ENCODE peak calls at places on chromosome 1, in nine cellular contexts. One of them, this sample, is unnamed.

GRCh38 chr1:116411784-116412479 is 38.9 kb downstream of the ATP1A1 start:
- DNase-seq in tibial artery: no peak
- DNase-seq in neural progenitor cell: no peak
- DNase-seq in ovary: no peak
- DNase-seq in astrocyte: peak; percentile 18
- DNase-seq in MM.1S: no peak
- DNase-seq in CD8-positive, alpha-beta T cell: no peak
- DNase-seq in mammary epithelial cell: peak; percentile 68
- DNase-seq in IMR-90: peak; percentile 79
- DNase-seq in this sample: no peak

GRCh38 chr1:66402194-66402593 is 131.8 kb upstream of the SGIP1 start:
- DNase-seq in tibial artery: peak; percentile 94
- DNase-seq in neural progenitor cell: no peak
- DNase-seq in ovary: peak; percentile 28
- DNase-seq in astrocyte: no peak
- DNase-seq in MM.1S: peak; percentile 53
- DNase-seq in CD8-positive, alpha-beta T cell: no peak
- DNase-seq in mammary epithelial cell: no peak
- DNase-seq in IMR-90: no peak
- DNase-seq in this sample: no peak

GRCh38 chr1:240194120-240194519 is 102.4 kb downstream of the FMN2 start:
- DNase-seq in tibial artery: no peak
- DNase-seq in neural progenitor cell: no peak
- DNase-seq in ovary: no peak
- DNase-seq in astrocyte: peak; percentile 91
- DNase-seq in MM.1S: no peak
- DNase-seq in CD8-positive, alpha-beta T cell: no peak
- DNase-seq in mammary epithelial cell: no peak
- DNase-seq in IMR-90: peak; percentile 74
- DNase-seq in this sample: no peak

GRCh38 chr1:112713466-112714312 is 1.4 kb downstream of the PPM1J start:
- DNase-seq in tibial artery: no peak
- DNase-seq in neural progenitor cell: peak; percentile 28
- DNase-seq in ovary: no peak
- DNase-seq in astrocyte: no peak
- DNase-seq in MM.1S: no peak
- DNase-seq in CD8-positive, alpha-beta T cell: no peak
- DNase-seq in mammary epithelial cell: no peak
- DNase-seq in IMR-90: no peak
- DNase-seq in this sample: no peak

GRCh38 chr1:145927073-145927886 is at the start of gene RBM8A:
- DNase-seq in tibial artery: peak; percentile 98
- DNase-seq in neural progenitor cell: peak; percentile 96
- DNase-seq in ovary: peak; percentile 92
- DNase-seq in astrocyte: peak; percentile 97
- DNase-seq in MM.1S: peak; percentile 100
- DNase-seq in CD8-positive, alpha-beta T cell: peak; percentile 88
- DNase-seq in mammary epithelial cell: peak; percentile 97
- DNase-seq in IMR-90: peak; percentile 99
- DNase-seq in this sample: peak; percentile 96

GRCh38 chr1:232221790-232222499 is 408.0 kb downstream of the SIPA1L2 start:
- DNase-seq in tibial artery: no peak
- DNase-seq in neural progenitor cell: no peak
- DNase-seq in ovary: no peak
- DNase-seq in astrocyte: peak; percentile 68
- DNase-seq in MM.1S: no peak
- DNase-seq in CD8-positive, alpha-beta T cell: no peak
- DNase-seq in mammary epithelial cell: peak; percentile 97
- DNase-seq in IMR-90: peak; percentile 34
- DNase-seq in this sample: peak; percentile 55

GRCh38 chr1:150577557-150578277 is 1.7 kb downstream of the MCL1 start:
- DNase-seq in tibial artery: no peak
- DNase-seq in neural progenitor cell: no peak
- DNase-seq in ovary: no peak
- DNase-seq in astrocyte: no peak
- DNase-seq in MM.1S: peak; percentile 41
- DNase-seq in CD8-positive, alpha-beta T cell: no peak
- DNase-seq in mammary epithelial cell: no peak
- DNase-seq in IMR-90: peak; percentile 43
- DNase-seq in this sample: no peak

GRCh38 chr1:168321945-168322344 is 41.3 kb downstream of the TBX19 start:
- DNase-seq in tibial artery: no peak
- DNase-seq in neural progenitor cell: no peak
- DNase-seq in ovary: no peak
- DNase-seq in astrocyte: no peak
- DNase-seq in MM.1S: peak; percentile 76
- DNase-seq in CD8-positive, alpha-beta T cell: no peak
- DNase-seq in mammary epithelial cell: peak; percentile 57
- DNase-seq in IMR-90: peak; percentile 41
- DNase-seq in this sample: no peak

DNA sequence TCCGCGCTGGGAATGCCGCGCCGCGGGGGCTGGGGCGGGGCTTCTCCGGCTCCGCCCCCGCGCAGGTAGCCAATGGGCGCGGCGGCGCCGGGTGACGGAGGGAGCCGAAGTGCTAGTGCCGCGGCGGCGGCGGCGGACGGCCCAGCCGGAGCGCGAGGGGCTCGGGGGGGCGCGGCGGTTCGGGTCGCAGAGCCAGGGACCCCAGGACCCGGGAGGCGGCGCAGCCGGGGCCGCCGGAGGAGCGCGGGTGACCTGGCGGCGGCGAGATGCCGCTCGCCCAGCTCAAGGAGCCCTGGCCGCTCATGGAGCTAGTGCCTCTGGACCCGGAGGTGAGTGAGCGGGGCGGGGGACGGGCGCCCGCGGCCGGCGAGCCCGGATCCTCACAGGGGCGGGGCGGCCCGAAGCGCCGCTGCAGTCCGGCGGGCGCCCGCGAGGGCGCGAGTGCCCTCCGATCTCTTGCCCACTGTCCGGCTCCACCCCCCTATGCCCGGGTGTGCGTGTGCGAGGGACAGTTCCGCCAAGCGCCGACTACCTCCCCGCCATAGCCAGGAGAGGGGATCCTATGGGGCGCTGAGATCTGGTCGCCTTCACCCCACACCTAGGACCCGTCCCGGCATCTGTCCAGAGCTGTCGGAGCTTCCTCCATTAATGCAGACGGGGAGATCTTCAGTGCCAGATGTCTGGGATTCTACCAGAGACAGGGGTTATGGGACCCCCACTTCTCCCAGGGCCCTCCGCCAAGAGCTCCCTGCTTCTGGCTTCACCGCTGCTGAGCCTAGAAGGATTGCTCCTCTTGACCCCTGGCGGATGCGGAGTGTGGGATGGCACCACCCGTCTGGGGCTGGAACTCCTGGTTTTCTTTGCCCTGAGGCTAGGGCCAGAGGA is at the start of gene RPS6KA1:
- DNase-seq in tibial artery: no peak
- DNase-seq in neural progenitor cell: peak; percentile 95
- DNase-seq in ovary: peak; percentile 75
- DNase-seq in astrocyte: no peak
- DNase-seq in MM.1S: peak; percentile 66
- DNase-seq in CD8-positive, alpha-beta T cell: peak; percentile 45
- DNase-seq in mammary epithelial cell: peak; percentile 60
- DNase-seq in IMR-90: peak; percentile 11
- DNase-seq in this sample: peak; percentile 66
- H3K27ac ChIP-seq in tibial artery: no peak within 1 kb of the TSS
- H3K27ac ChIP-seq in neural progenitor cell: no peak within 1 kb of the TSS
- H3K27ac ChIP-seq in ovary: no peak within 1 kb of the TSS
- H3K27ac ChIP-seq in astrocyte: no peak within 1 kb of the TSS
- H3K27ac ChIP-seq in MM.1S: no peak within 1 kb of the TSS
- H3K27ac ChIP-seq in CD8-positive, alpha-beta T cell: peak within 1 kb of the TSS; percentile 37
- H3K27ac ChIP-seq in mammary epithelial cell: peak within 1 kb of the TSS; percentile 83
- H3K27ac ChIP-seq in IMR-90: no peak within 1 kb of the TSS
- H3K27ac ChIP-seq in this sample: no peak within 1 kb of the TSS

GRCh38 chr1:54885863-54886723 is 902 bp downstream of the DHCR24 start:
- DNase-seq in tibial artery: no peak
- DNase-seq in neural progenitor cell: peak; percentile 31
- DNase-seq in ovary: no peak
- DNase-seq in astrocyte: peak; percentile 62
- DNase-seq in MM.1S: no peak
- DNase-seq in CD8-positive, alpha-beta T cell: no peak
- DNase-seq in mammary epithelial cell: peak; percentile 77
- DNase-seq in IMR-90: no peak
- DNase-seq in this sample: peak; percentile 81

GRCh38 chr1:54888080-54888733 is 1.2 kb upstream of the DHCR24 start:
- DNase-seq in tibial artery: no peak
- DNase-seq in neural progenitor cell: peak; percentile 41
- DNase-seq in ovary: no peak
- DNase-seq in astrocyte: no peak
- DNase-seq in MM.1S: no peak
- DNase-seq in CD8-positive, alpha-beta T cell: no peak
- DNase-seq in mammary epithelial cell: no peak
- DNase-seq in IMR-90: no peak
- DNase-seq in this sample: peak; percentile 49

GRCh38 chr1:54885237-54885679 is 1.7 kb downstream of the DHCR24 start:
- DNase-seq in tibial artery: no peak
- DNase-seq in neural progenitor cell: no peak
- DNase-seq in ovary: no peak
- DNase-seq in astrocyte: no peak
- DNase-seq in MM.1S: no peak
- DNase-seq in CD8-positive, alpha-beta T cell: no peak
- DNase-seq in mammary epithelial cell: no peak
- DNase-seq in IMR-90: no peak
- DNase-seq in this sample: no peak

GRCh38 chr1:54887665-54888071 is 673 bp upstream of the DHCR24 start:
- DNase-seq in tibial artery: no peak
- DNase-seq in neural progenitor cell: peak; percentile 43
- DNase-seq in ovary: peak; percentile 41
- DNase-seq in astrocyte: no peak
- DNase-seq in MM.1S: no peak
- DNase-seq in CD8-positive, alpha-beta T cell: no peak
- DNase-seq in mammary epithelial cell: peak; percentile 28
- DNase-seq in IMR-90: no peak
- DNase-seq in this sample: peak; percentile 54

GRCh38 chr1:54886724-54887664 is at the start of gene DHCR24:
- DNase-seq in tibial artery: peak; percentile 89
- DNase-seq in neural progenitor cell: peak; percentile 95
- DNase-seq in ovary: peak; percentile 85
- DNase-seq in astrocyte: peak; percentile 64
- DNase-seq in MM.1S: peak; percentile 87
- DNase-seq in CD8-positive, alpha-beta T cell: peak; percentile 47
- DNase-seq in mammary epithelial cell: peak; percentile 88
- DNase-seq in IMR-90: peak; percentile 76
- DNase-seq in this sample: peak; percentile 87
- H3K4me1 ChIP-seq in tibial artery: peaks cover 9% of the 10 kb centered on the region
- H3K4me1 ChIP-seq in neural progenitor cell: peaks cover 36% of the 10 kb centered on the region
- H3K4me1 ChIP-seq in ovary: peaks cover 11% of the 10 kb centered on the region
- H3K4me1 ChIP-seq in astrocyte: peaks cover 44% of the 10 kb centered on the region
- H3K4me1 ChIP-seq in MM.1S: peaks cover 7% of the 10 kb centered on the region
- H3K4me1 ChIP-seq in CD8-positive, alpha-beta T cell: peaks cover 11% of the 10 kb centered on the region
- H3K4me1 ChIP-seq in mammary epithelial cell: peaks cover 48% of the 10 kb centered on the region
- H3K4me1 ChIP-seq in IMR-90: peaks cover 18% of the 10 kb centered on the region
- H3K4me1 ChIP-seq in this sample: peaks cover 3% of the 10 kb centered on the region

GRCh38 chr1:41023279-41023990 is 1.9 kb upstream of the SLFNL1 start:
- DNase-seq in tibial artery: peak; percentile 57
- DNase-seq in neural progenitor cell: peak; percentile 7
- DNase-seq in ovary: no peak
- DNase-seq in astrocyte: no peak
- DNase-seq in MM.1S: no peak
- DNase-seq in CD8-positive, alpha-beta T cell: no peak
- DNase-seq in mammary epithelial cell: no peak
- DNase-seq in IMR-90: no peak
- DNase-seq in this sample: no peak
- TF ChIP-seq CTCF in tibial artery: peak; percentile 28
- TF ChIP-seq CTCF in neural progenitor cell: peak; percentile 37
- TF ChIP-seq CTCF in ovary: no peak
- TF ChIP-seq CTCF in astrocyte: peak; percentile 35
- TF ChIP-seq CTCF in MM.1S: no peak
- TF ChIP-seq CTCF in CD8-positive, alpha-beta T cell: no peak
- TF ChIP-seq CTCF in mammary epithelial cell: no peak
- TF ChIP-seq CTCF in IMR-90: peak; percentile 40
- TF ChIP-seq CTCF in this sample: no peak

DNA sequence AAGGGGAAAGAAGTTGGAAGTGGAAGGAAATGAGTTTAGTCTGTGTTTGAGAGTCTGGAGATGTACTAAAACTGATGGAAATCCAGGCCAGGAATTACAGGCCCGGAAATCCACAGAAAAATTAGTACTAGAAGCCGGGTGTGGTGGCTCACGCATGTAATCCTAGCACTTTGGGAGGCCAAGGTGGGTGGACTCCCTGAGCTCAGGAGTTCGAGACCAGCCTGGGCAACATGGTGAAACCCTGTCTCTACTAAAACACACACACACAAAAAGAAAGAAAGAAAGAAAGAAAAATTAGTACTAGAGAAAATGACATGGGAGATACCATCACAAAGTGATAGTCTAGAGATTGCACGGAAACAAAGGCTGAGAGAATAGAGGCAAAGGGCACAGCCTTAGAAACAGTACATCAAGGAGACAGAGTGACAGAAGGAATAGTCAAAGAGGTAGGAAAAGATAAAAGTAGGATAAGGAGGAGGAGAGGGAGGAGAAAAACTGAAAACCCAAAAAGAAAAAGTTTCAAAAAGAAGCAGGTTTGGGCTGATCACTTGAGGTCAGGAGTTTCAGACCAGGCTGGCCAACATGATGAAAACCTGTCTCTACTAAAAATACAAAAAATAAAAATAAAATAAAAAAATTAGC is 4.8 kb upstream of the TAF13 start:
- DNase-seq in tibial artery: no peak
- DNase-seq in neural progenitor cell: no peak
- DNase-seq in ovary: no peak
- DNase-seq in astrocyte: no peak
- DNase-seq in MM.1S: no peak
- DNase-seq in CD8-positive, alpha-beta T cell: no peak
- DNase-seq in mammary epithelial cell: no peak
- DNase-seq in IMR-90: no peak
- DNase-seq in this sample: no peak
- H3K27ac ChIP-seq in tibial artery: no peak overlapping the region
- H3K27ac ChIP-seq in neural progenitor cell: no peak overlapping the region
- H3K27ac ChIP-seq in ovary: peak overlapping the region; percentile 28
- H3K27ac ChIP-seq in astrocyte: no peak overlapping the region
- H3K27ac ChIP-seq in MM.1S: no peak overlapping the region
- H3K27ac ChIP-seq in CD8-positive, alpha-beta T cell: no peak overlapping the region
- H3K27ac ChIP-seq in mammary epithelial cell: no peak overlapping the region
- H3K27ac ChIP-seq in IMR-90: no peak overlapping the region
- H3K27ac ChIP-seq in this sample: no peak overlapping the region

DNA sequence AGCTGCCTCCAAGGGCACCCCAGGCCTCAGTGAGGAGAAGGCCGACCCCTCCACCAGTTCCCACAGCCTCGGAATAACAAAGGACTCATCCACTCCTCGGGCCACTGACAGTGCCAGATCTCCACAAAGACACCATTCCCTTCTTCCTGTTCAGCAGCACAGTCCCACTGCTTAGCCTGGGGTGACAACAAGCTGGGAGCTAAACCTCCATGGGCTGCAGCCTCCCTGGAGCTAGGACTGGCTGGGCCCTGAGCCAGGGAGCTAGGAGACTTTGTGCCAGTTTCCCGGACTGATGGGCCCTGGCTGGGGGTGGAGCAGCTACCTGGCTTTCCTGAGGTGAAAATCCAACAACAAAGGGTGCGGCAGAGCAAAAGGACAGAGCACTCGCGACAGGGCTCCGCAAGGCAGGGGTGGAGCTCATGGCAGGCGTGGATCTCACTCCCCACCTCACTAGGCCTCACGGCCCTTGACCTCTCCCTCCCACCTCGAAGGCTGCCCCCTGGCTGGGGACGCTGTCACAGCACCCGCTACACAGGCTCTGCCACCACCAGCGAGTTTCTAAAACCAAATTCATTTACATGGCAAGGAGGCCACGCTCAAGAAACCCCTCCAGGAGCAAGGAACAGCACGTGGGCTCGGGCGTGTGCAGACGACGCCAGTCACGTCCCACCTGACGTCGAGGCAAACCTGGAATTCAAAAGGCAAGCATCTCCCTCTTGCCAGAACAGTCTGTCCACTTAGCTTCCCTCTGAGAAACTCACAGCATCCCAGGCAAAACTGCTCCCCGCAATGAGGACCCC is 13.8 kb downstream of the SLC35E2B start:
- DNase-seq in tibial artery: peak; percentile 48
- DNase-seq in neural progenitor cell: no peak
- DNase-seq in ovary: no peak
- DNase-seq in astrocyte: no peak
- DNase-seq in MM.1S: peak; percentile 86
- DNase-seq in CD8-positive, alpha-beta T cell: peak; percentile 43
- DNase-seq in mammary epithelial cell: no peak
- DNase-seq in IMR-90: no peak
- DNase-seq in this sample: no peak
- H3K4me1 ChIP-seq in tibial artery: no peaks in the 10 kb centered on the region
- H3K4me1 ChIP-seq in neural progenitor cell: no peaks in the 10 kb centered on the region
- H3K4me1 ChIP-seq in ovary: peaks cover 6% of the 10 kb centered on the region
- H3K4me1 ChIP-seq in astrocyte: peaks cover 3% of the 10 kb centered on the region
- H3K4me1 ChIP-seq in MM.1S: peaks cover 20% of the 10 kb centered on the region
- H3K4me1 ChIP-seq in CD8-positive, alpha-beta T cell: peaks cover 15% of the 10 kb centered on the region
- H3K4me1 ChIP-seq in mammary epithelial cell: peaks cover 3% of the 10 kb centered on the region
- H3K4me1 ChIP-seq in IMR-90: peaks cover 2% of the 10 kb centered on the region
- H3K4me1 ChIP-seq in this sample: peaks cover 14% of the 10 kb centered on the region

This sample was measured in lung.